ENCODE peak calls at places on chromosomes 7 and 10, in four cellular contexts. M is testis, G is endodermal cell, B is GM12878. E is an unnamed sample.
A peak's percentile ranks its signal among the peaks of the same experiment; 100 is the strongest.

GRCh38 chr7:143395187-143396149 is 13.2 kb downstream of the EPHA1 start:
- DNase-seq in M (no peak), G (peak; percentile 71), B (no peak), E (no peak)

GRCh38 chr10:6382081-6382480 is 179.3 kb downstream of the PFKFB3 start:
- DNase-seq in M (no peak), G (no peak), B (peak; percentile 13), E (peak; percentile 28)

GRCh38 chr7:24797270-24797669 is 40.0 kb upstream of the GSDME start:
- DNase-seq in M (no peak), G (no peak), B (no peak), E (no peak)

GRCh38 chr7:105017263-105018051 is 3.5 kb downstream of the KMT2E start:
- DNase-seq in M (no peak), G (no peak), B (no peak), E (no peak)

GRCh38 chr10:88472540-88472939 is 110.6 kb downstream of the RNLS start:
- DNase-seq in M (no peak), G (no peak), B (no peak), E (no peak)

GRCh38 chr7:17408904-17409290 is 110.4 kb downstream of the AHR start:
- DNase-seq in M (no peak), G (no peak), B (no peak), E (no peak)

GRCh38 chr7:964401-965231 is 10.1 kb upstream of the ADAP1 start:
- DNase-seq in M (peak; percentile 73), G (peak; percentile 78), B (no peak), E (peak; percentile 23)

GRCh38 chr10:23325132-23325531 is 19.5 kb downstream of the C10orf67 start:
- DNase-seq in M (no peak), G (no peak), B (no peak), E (no peak)

GRCh38 chr10:17607603-17608332 is 9.4 kb downstream of the HACD1 start:
- DNase-seq in M (no peak), G (peak; percentile 45), B (no peak), E (peak; percentile 42)

GRCh38 chr10:47179291-47179647 is 120.7 kb upstream of the GDF10 start:
- DNase-seq in M (no peak), G (peak; percentile 49), B (no peak), E (no peak)

GRCh38 chr7:84647797-84648762 is 453.5 kb upstream of the SEMA3A start:
- DNase-seq in M (no peak), G (no peak), B (no peak), E (no peak)

GRCh38 chr10:42950606-42951485 is 126.0 kb upstream of the RET start:
- DNase-seq in M (no peak), G (peak; percentile 51), B (no peak), E (no peak)

GRCh38 chr7:102286237-102287081 is at the start of gene SH2B2:
- DNase-seq in M (peak; percentile 73), G (peak; percentile 86), B (no peak), E (peak; percentile 71)

GRCh38 chr7:148463210-148463609 is 127.4 kb upstream of the C7orf33 start:
- DNase-seq in M (no peak), G (no peak), B (no peak), E (no peak)
- H3K27ac ChIP-seq in M (no peak overlapping the region), G (no peak overlapping the region), B (no peak overlapping the region), E (no peak overlapping the region)

DNA sequence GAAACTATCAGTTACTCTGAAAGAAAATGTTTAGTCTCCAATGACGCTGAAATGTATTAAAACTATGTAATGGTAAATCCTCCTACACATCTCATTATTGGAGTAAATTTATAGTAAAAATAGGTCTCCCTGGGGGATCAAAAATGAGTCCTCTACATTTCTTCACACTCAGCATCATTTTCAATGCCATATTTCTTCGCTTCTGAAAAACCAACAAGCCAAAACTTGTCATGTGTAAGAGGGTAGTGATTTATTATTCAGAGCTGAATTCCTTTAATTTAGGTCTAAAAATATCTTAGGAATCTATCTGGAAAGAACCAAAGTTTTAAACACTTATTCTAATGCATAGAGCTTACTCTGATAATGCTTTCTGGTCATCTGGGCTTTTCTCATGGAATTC is 3.0 kb downstream of the PDK4 start:
- DNase-seq in M (no peak), G (no peak), B (no peak), E (no peak)
- H3K4me3 ChIP-seq in M (peak overlapping the region; percentile 64), G (no peak overlapping the region), B (no peak overlapping the region), E (peak overlapping the region; percentile 47)

GRCh38 chr10:86596266-86596665 is 58.1 kb upstream of the OPN4 start:
- DNase-seq in M (no peak), G (no peak), B (no peak), E (no peak)

GRCh38 chr10:86591436-86591835 is 62.9 kb upstream of the OPN4 start:
- DNase-seq in M (no peak), G (no peak), B (no peak), E (no peak)

GRCh38 chr10:86595496-86595895 is 58.9 kb upstream of the OPN4 start:
- DNase-seq in M (no peak), G (peak; percentile 47), B (no peak), E (no peak)

GRCh38 chr10:86594535-86594934 is 59.8 kb upstream of the OPN4 start:
- DNase-seq in M (no peak), G (no peak), B (no peak), E (no peak)

GRCh38 chr10:86592413-86592812 is 61.9 kb upstream of the OPN4 start:
- DNase-seq in M (no peak), G (peak; percentile 69), B (no peak), E (no peak)
- TF ChIP-seq CTCF in M (no peak), G (peak; percentile 57), B (no peak), E (peak; percentile 38)

GRCh38 chr10:68185085-68185484 is 46.8 kb downstream of the ATOH7 start:
- DNase-seq in M (no peak), G (no peak), B (no peak), E (no peak)
- H3K27ac ChIP-seq in M (no peak overlapping the region), G (no peak overlapping the region), B (no peak overlapping the region), E (no peak overlapping the region)

GRCh38 chr7:80916770-80917681 is 1.8 kb downstream of the SEMA3C start:
- DNase-seq in M (no peak), G (no peak), B (no peak), E (no peak)
- H3K4me3 ChIP-seq in M (no peak overlapping the region), G (peak overlapping the region; percentile 85), B (no peak overlapping the region), E (peak overlapping the region; percentile 76)

GRCh38 chr10:8043569-8044306 is 10.8 kb upstream of the GATA3 start:
- DNase-seq in M (no peak), G (peak; percentile 91), B (no peak), E (no peak)
- TF ChIP-seq CTCF in M (no peak), G (peak; percentile 65), B (peak; percentile 18), E (no peak)

GRCh38 chr7:37718585-37718984 is 35.0 kb downstream of the GPR141 start:
- DNase-seq in M (no peak), G (no peak), B (no peak), E (no peak)
- H3K27ac ChIP-seq in M (no peak overlapping the region), G (no peak overlapping the region), B (no peak overlapping the region), E (no peak overlapping the region)

GRCh38 chr7:2566890-2567662 is 8.3 kb downstream of the IQCE start:
- DNase-seq in M (no peak), G (no peak), B (peak; percentile 66), E (peak; percentile 20)
- H3K4me3 ChIP-seq in M (no peak overlapping the region), G (no peak overlapping the region), B (peak overlapping the region; percentile 54), E (peak overlapping the region; percentile 21)

GRCh38 chr10:12357525-12358151 is 8.3 kb downstream of the CAMK1D start:
- DNase-seq in M (no peak), G (no peak), B (no peak), E (no peak)

GRCh38 chr10:12364559-12364958 is 15.2 kb downstream of the CAMK1D start:
- DNase-seq in M (no peak), G (no peak), B (no peak), E (no peak)

GRCh38 chr10:12355384-12355783 is 6.0 kb downstream of the CAMK1D start:
- DNase-seq in M (no peak), G (no peak), B (no peak), E (no peak)

GRCh38 chr10:12360461-12360860 is 11.1 kb downstream of the CAMK1D start:
- DNase-seq in M (no peak), G (no peak), B (no peak), E (no peak)

GRCh38 chr10:12358863-12359647 is 9.7 kb downstream of the CAMK1D start:
- DNase-seq in M (peak; percentile 46), G (peak; percentile 63), B (no peak), E (no peak)
- TF ChIP-seq CTCF in M (no peak), G (no peak), B (no peak), E (no peak)